ENCODE peak calls at places on chromosomes 3 and 15, in five cellular contexts. One of them, this sample, is unnamed.

GRCh38 chr3:62415312-62415791 is 42.0 kb upstream of the FEZF2 start:
- DNase-seq in A172: no peak
- DNase-seq in fibroblast of mammary gland: no peak
- DNase-seq in activated CD4-positive, alpha-beta T cell treated with anti-CD3 and anti-CD28 coated beads for 24 hours: no peak
- DNase-seq in BE2C: no peak
- DNase-seq in this sample: no peak

GRCh38 chr3:54274607-54275006 is 152.3 kb downstream of the CACNA2D3 start:
- DNase-seq in fibroblast of mammary gland: no peak
- DNase-seq in A172: no peak
- DNase-seq in activated CD4-positive, alpha-beta T cell treated with anti-CD3 and anti-CD28 coated beads for 24 hours: no peak
- DNase-seq in BE2C: no peak
- DNase-seq in this sample: no peak

GRCh38 chr15:31390029-31390428 is 63.4 kb downstream of the KLF13 start:
- DNase-seq in fibroblast of mammary gland: no peak
- DNase-seq in activated CD4-positive, alpha-beta T cell treated with anti-CD3 and anti-CD28 coated beads for 24 hours: no peak
- DNase-seq in A172: no peak
- DNase-seq in BE2C: no peak
- DNase-seq in this sample: no peak

GRCh38 chr3:14431928-14432834 is 29.8 kb downstream of the SLC6A6 start:
- DNase-seq in activated CD4-positive, alpha-beta T cell treated with anti-CD3 and anti-CD28 coated beads for 24 hours: peak
- DNase-seq in fibroblast of mammary gland: peak
- DNase-seq in A172: peak
- DNase-seq in BE2C: peak
- DNase-seq in this sample: peak

GRCh38 chr3:150385296-150386242 is 22.5 kb upstream of the TSC22D2 start:
- DNase-seq in activated CD4-positive, alpha-beta T cell treated with anti-CD3 and anti-CD28 coated beads for 24 hours: no peak
- DNase-seq in fibroblast of mammary gland: no peak
- DNase-seq in BE2C: no peak
- DNase-seq in A172: no peak
- DNase-seq in this sample: no peak

GRCh38 chr15:89442671-89443307 is 53.6 kb downstream of the RHCG start:
- DNase-seq in A172: peak
- DNase-seq in activated CD4-positive, alpha-beta T cell treated with anti-CD3 and anti-CD28 coated beads for 24 hours: peak
- DNase-seq in BE2C: peak
- DNase-seq in fibroblast of mammary gland: peak
- DNase-seq in this sample: peak

GRCh38 chr3:195119461-195120198 is 151.3 kb downstream of the XXYLT1 start:
- DNase-seq in A172: peak
- DNase-seq in fibroblast of mammary gland: peak
- DNase-seq in activated CD4-positive, alpha-beta T cell treated with anti-CD3 and anti-CD28 coated beads for 24 hours: no peak
- DNase-seq in BE2C: no peak
- DNase-seq in this sample: peak

GRCh38 chr15:94674251-94674650 is 442.9 kb downstream of the MCTP2 start:
- DNase-seq in BE2C: no peak
- DNase-seq in A172: peak
- DNase-seq in activated CD4-positive, alpha-beta T cell treated with anti-CD3 and anti-CD28 coated beads for 24 hours: no peak
- DNase-seq in fibroblast of mammary gland: peak
- DNase-seq in this sample: peak

GRCh38 chr15:39770748-39771689 is 11.6 kb downstream of the FSIP1 start:
- DNase-seq in fibroblast of mammary gland: peak
- DNase-seq in BE2C: no peak
- DNase-seq in A172: peak
- DNase-seq in activated CD4-positive, alpha-beta T cell treated with anti-CD3 and anti-CD28 coated beads for 24 hours: no peak
- DNase-seq in this sample: peak

GRCh38 chr3:193605876-193606275 is 12.9 kb downstream of the OPA1 start:
- DNase-seq in activated CD4-positive, alpha-beta T cell treated with anti-CD3 and anti-CD28 coated beads for 24 hours: peak
- DNase-seq in BE2C: peak
- DNase-seq in A172: peak
- DNase-seq in fibroblast of mammary gland: peak
- DNase-seq in this sample: peak

GRCh38 chr3:105827101-105827634 is 41.6 kb downstream of the CBLB start:
- DNase-seq in BE2C: no peak
- DNase-seq in fibroblast of mammary gland: peak
- DNase-seq in activated CD4-positive, alpha-beta T cell treated with anti-CD3 and anti-CD28 coated beads for 24 hours: no peak
- DNase-seq in A172: no peak
- DNase-seq in this sample: no peak

GRCh38 chr3:196422976-196423781 is 9.0 kb downstream of the UBXN7 start:
- DNase-seq in BE2C: peak
- DNase-seq in A172: no peak
- DNase-seq in activated CD4-positive, alpha-beta T cell treated with anti-CD3 and anti-CD28 coated beads for 24 hours: no peak
- DNase-seq in fibroblast of mammary gland: peak
- DNase-seq in this sample: peak

GRCh38 chr15:90892498-90893174 is 8.3 kb downstream of the FES start:
- DNase-seq in activated CD4-positive, alpha-beta T cell treated with anti-CD3 and anti-CD28 coated beads for 24 hours: no peak
- DNase-seq in A172: no peak
- DNase-seq in fibroblast of mammary gland: no peak
- DNase-seq in BE2C: no peak
- DNase-seq in this sample: no peak

GRCh38 chr15:81400640-81401236 is 26.7 kb upstream of the TMC3 start:
- DNase-seq in activated CD4-positive, alpha-beta T cell treated with anti-CD3 and anti-CD28 coated beads for 24 hours: no peak
- DNase-seq in A172: peak
- DNase-seq in BE2C: no peak
- DNase-seq in fibroblast of mammary gland: peak
- DNase-seq in this sample: peak

GRCh38 chr3:157174265-157174615 is 14.3 kb upstream of the CCNL1 start:
- DNase-seq in fibroblast of mammary gland: no peak
- DNase-seq in BE2C: peak
- DNase-seq in A172: peak
- DNase-seq in activated CD4-positive, alpha-beta T cell treated with anti-CD3 and anti-CD28 coated beads for 24 hours: no peak
- DNase-seq in this sample: peak

GRCh38 chr15:62412634-62413033 is 247.5 kb upstream of the C2CD4B start:
- DNase-seq in activated CD4-positive, alpha-beta T cell treated with anti-CD3 and anti-CD28 coated beads for 24 hours: no peak
- DNase-seq in fibroblast of mammary gland: no peak
- DNase-seq in BE2C: no peak
- DNase-seq in A172: no peak
- DNase-seq in this sample: no peak

GRCh38 chr3:37221407-37221806 is 47.0 kb upstream of the LRRFIP2 start:
- DNase-seq in fibroblast of mammary gland: peak
- DNase-seq in activated CD4-positive, alpha-beta T cell treated with anti-CD3 and anti-CD28 coated beads for 24 hours: no peak
- DNase-seq in A172: peak
- DNase-seq in BE2C: no peak
- DNase-seq in this sample: peak

GRCh38 chr3:31197941-31198340 is 303.5 kb upstream of the GADL1 start:
- DNase-seq in BE2C: no peak
- DNase-seq in A172: no peak
- DNase-seq in activated CD4-positive, alpha-beta T cell treated with anti-CD3 and anti-CD28 coated beads for 24 hours: no peak
- DNase-seq in fibroblast of mammary gland: peak
- DNase-seq in this sample: no peak

GRCh38 chr15:50134524-50135024 is 15.5 kb upstream of the ATP8B4 start:
- DNase-seq in BE2C: no peak
- DNase-seq in A172: peak
- DNase-seq in activated CD4-positive, alpha-beta T cell treated with anti-CD3 and anti-CD28 coated beads for 24 hours: no peak
- DNase-seq in fibroblast of mammary gland: peak
- DNase-seq in this sample: peak

GRCh38 chr3:126315083-126315658 is 42.0 kb downstream of the KLF15 start:
- DNase-seq in A172: no peak
- DNase-seq in activated CD4-positive, alpha-beta T cell treated with anti-CD3 and anti-CD28 coated beads for 24 hours: no peak
- DNase-seq in BE2C: no peak
- DNase-seq in fibroblast of mammary gland: no peak
- DNase-seq in this sample: no peak

GRCh38 chr3:48268381-48268935 is 27.6 kb downstream of the ZNF589 start:
- DNase-seq in activated CD4-positive, alpha-beta T cell treated with anti-CD3 and anti-CD28 coated beads for 24 hours: peak
- DNase-seq in BE2C: no peak
- DNase-seq in fibroblast of mammary gland: peak
- DNase-seq in A172: peak
- DNase-seq in this sample: no peak

GRCh38 chr3:60154011-60154410 is 1097.2 kb downstream of the FHIT start:
- DNase-seq in activated CD4-positive, alpha-beta T cell treated with anti-CD3 and anti-CD28 coated beads for 24 hours: no peak
- DNase-seq in fibroblast of mammary gland: no peak
- DNase-seq in BE2C: no peak
- DNase-seq in A172: no peak
- DNase-seq in this sample: no peak